ENCODE peak calls at places on chromosomes 6 and 20, in ten cellular contexts. Y is esophagus muscularis mucosa, K is transverse colon, N is A549, A is stomach, V is upper lobe of left lung, W is sigmoid colon, C is GM12878, P is H1, L is ovary. M is an unnamed sample.

GRCh38 chr6:143745160-143746133 is 67.7 kb downstream of the PHACTR2 start:
- DNase-seq in Y (no peak), K (peak), N (peak), A (peak), V (peak), W (no peak), C (no peak), P (no peak), L (peak), M (no peak)

GRCh38 chr6:27130668-27131428 is 116.7 kb upstream of the PRSS16 start:
- DNase-seq in Y (no peak), K (no peak), N (no peak), A (no peak), V (no peak), W (no peak), C (no peak), P (no peak), L (no peak), M (no peak)

GRCh38 chr6:90770778-90771177 is 183.9 kb upstream of the MAP3K7 start:
- DNase-seq in Y (no peak), K (no peak), N (no peak), A (no peak), V (no peak), W (no peak), C (no peak), P (no peak), L (no peak), M (no peak)

GRCh38 chr6:113994934-113995342 is 24.0 kb upstream of the HDAC2 start:
- DNase-seq in Y (no peak), K (peak), N (peak), A (no peak), V (peak), W (no peak), C (no peak), P (no peak), L (no peak), M (no peak)

GRCh38 chr6:151475653-151476523 is 17.9 kb upstream of the CCDC170 start:
- DNase-seq in Y (no peak), K (peak), N (peak), A (peak), V (peak), W (no peak), C (no peak), P (peak), L (no peak), M (peak)

GRCh38 chr6:25107218-25107617 is 171.5 kb upstream of the RIPOR2 start:
- DNase-seq in Y (no peak), K (no peak), N (no peak), A (no peak), V (no peak), W (no peak), C (no peak), P (no peak), L (no peak), M (no peak)

GRCh38 chr20:25242231-25242630 is 5.7 kb upstream of the PYGB start:
- DNase-seq in Y (no peak), K (no peak), N (no peak), A (no peak), V (no peak), W (no peak), C (no peak), P (no peak), L (no peak), M (no peak)

GRCh38 chr20:11502051-11502450 is 415.6 kb upstream of the BTBD3 start:
- DNase-seq in Y (no peak), K (no peak), N (no peak), A (no peak), V (no peak), W (no peak), C (no peak), P (no peak), L (no peak), M (no peak)

GRCh38 chr6:43800746-43801488 is 30.9 kb downstream of the VEGFA start:
- DNase-seq in Y (no peak), K (no peak), N (no peak), A (no peak), V (no peak), W (no peak), C (no peak), P (no peak), L (no peak), M (no peak)

GRCh38 chr6:127920804-127921203 is 19.9 kb upstream of the THEMIS start:
- DNase-seq in Y (no peak), K (no peak), N (no peak), A (no peak), V (no peak), W (no peak), C (no peak), P (no peak), L (no peak), M (no peak)

GRCh38 chr6:69719602-69720193 is 77.1 kb downstream of the LMBRD1 start:
- DNase-seq in Y (no peak), K (no peak), N (peak), A (no peak), V (no peak), W (no peak), C (no peak), P (no peak), L (no peak), M (no peak)

GRCh38 chr20:20215976-20216727 is 151.8 kb upstream of the INSM1 start:
- DNase-seq in Y (no peak), K (no peak), N (no peak), A (no peak), V (no peak), W (no peak), C (no peak), P (no peak), L (no peak), M (no peak)

GRCh38 chr20:49937023-49937929 is 1.1 kb downstream of the RNF114 start:
- DNase-seq in Y (no peak), K (peak), N (no peak), A (no peak), V (no peak), W (peak), C (no peak), P (no peak), L (no peak), M (no peak)

GRCh38 chr6:130937942-130938604 is 110.9 kb downstream of the SMLR1 start:
- DNase-seq in Y (no peak), K (no peak), N (no peak), A (no peak), V (no peak), W (no peak), C (no peak), P (no peak), L (no peak), M (no peak)

GRCh38 chr20:62570403-62570802 is 71.9 kb upstream of the SLCO4A1 start:
- DNase-seq in Y (no peak), K (no peak), N (no peak), A (no peak), V (no peak), W (no peak), C (no peak), P (no peak), L (no peak), M (no peak)

GRCh38 chr6:56843476-56844349 is 111.2 kb upstream of the BEND6 start:
- DNase-seq in Y (no peak), K (peak), N (peak), A (peak), V (peak), W (peak), C (peak), P (peak), L (peak), M (peak)

GRCh38 chr6:20377623-20378265 is 23.9 kb upstream of the E2F3 start:
- DNase-seq in Y (no peak), K (no peak), N (no peak), A (no peak), V (no peak), W (no peak), C (no peak), P (no peak), L (no peak), M (no peak)

GRCh38 chr6:36897629-36898028 is 11.9 kb downstream of the C6orf89 start:
- DNase-seq in Y (no peak), K (no peak), N (no peak), A (no peak), V (no peak), W (no peak), C (no peak), P (no peak), L (no peak), M (no peak)

GRCh38 chr20:59818911-59819310 is 114.5 kb downstream of the SYCP2 start:
- DNase-seq in Y (peak), K (no peak), N (no peak), A (no peak), V (no peak), W (no peak), C (no peak), P (no peak), L (no peak), M (peak)

GRCh38 chr6:45677381-45677992 is 299.8 kb upstream of the SUPT3H start:
- DNase-seq in Y (peak), K (peak), N (no peak), A (peak), V (peak), W (no peak), C (peak), P (no peak), L (no peak), M (peak)

GRCh38 chr20:20413801-20414200 is 45.9 kb downstream of the INSM1 start:
- DNase-seq in Y (no peak), K (no peak), N (no peak), A (no peak), V (no peak), W (no peak), C (no peak), P (no peak), L (no peak), M (no peak)

GRCh38 chr20:49286689-49287551 is 9.1 kb upstream of the ZNFX1 start:
- DNase-seq in Y (no peak), K (peak), N (no peak), A (no peak), V (no peak), W (no peak), C (no peak), P (no peak), L (no peak), M (no peak)

GRCh38 chr20:39795401-39796272 is 833.5 kb downstream of the DHX35 start:
- DNase-seq in Y (no peak), K (no peak), N (no peak), A (no peak), V (no peak), W (no peak), C (no peak), P (no peak), L (no peak), M (no peak)

GRCh38 chr20:2230671-2231488 is 64.9 kb upstream of the TGM3 start:
- DNase-seq in Y (no peak), K (peak), N (no peak), A (no peak), V (no peak), W (no peak), C (no peak), P (no peak), L (no peak), M (no peak)

GRCh38 chr6:157221049-157221816 is 102.1 kb downstream of the TMEM242 start:
- DNase-seq in Y (no peak), K (peak), N (peak), A (peak), V (peak), W (peak), C (peak), P (no peak), L (peak), M (peak)
- TF ChIP-seq POLR2A in Y (no peak), K (no peak), N (peak), A (no peak), V (no peak), W (no peak), C (peak), P (no peak), L (no peak), M (no peak)

GRCh38 chr6:10933126-10933525 is 46.3 kb downstream of the SYCP2L start:
- DNase-seq in Y (no peak), K (no peak), N (no peak), A (no peak), V (no peak), W (no peak), C (no peak), P (no peak), L (no peak), M (no peak)
- TF ChIP-seq CTCF in Y (no peak), K (no peak), N (no peak), A (no peak), V (no peak), W (no peak), C (no peak), P (no peak), L (no peak), M (no peak)

GRCh38 chr20:57711826-57712225 is 2.0 kb upstream of the PMEPA1 start:
- DNase-seq in Y (no peak), K (no peak), N (no peak), A (no peak), V (no peak), W (no peak), C (no peak), P (no peak), L (no peak), M (no peak)
- TF ChIP-seq EP300 in Y (no peak), K (no peak), N (no peak), A (no peak), V (no peak), W (no peak), C (no peak), P (no peak), L (no peak), M (no peak)

DNA sequence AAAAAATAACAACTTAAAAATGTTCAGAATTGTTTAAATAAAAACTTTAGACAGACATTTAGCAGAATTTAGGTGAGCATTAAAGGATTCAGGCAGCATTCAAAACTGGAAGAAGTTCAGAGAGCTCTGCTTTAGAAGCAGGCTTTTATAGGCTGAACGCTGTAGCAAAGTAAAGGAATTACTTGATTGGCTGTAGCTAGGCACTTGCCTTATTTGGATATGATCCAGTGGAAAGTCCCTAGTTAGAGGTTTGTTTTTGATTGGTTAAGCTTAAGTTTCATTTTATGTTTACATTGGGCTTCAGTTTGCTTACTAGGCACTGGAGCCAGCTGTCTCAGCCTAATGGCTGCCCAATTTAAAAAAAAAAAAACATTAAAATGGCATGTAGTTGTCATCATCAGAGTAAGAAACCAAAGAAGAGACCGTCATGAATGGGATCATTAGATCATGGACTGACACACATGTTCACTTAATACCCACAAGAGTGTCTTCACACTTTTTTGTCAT is 65.1 kb downstream of the CBFA2T2 start:
- DNase-seq in Y (no peak), K (no peak), N (peak), A (no peak), V (peak), W (no peak), C (peak), P (no peak), L (no peak), M (no peak)
- TF ChIP-seq POLR2A in Y (no peak), K (peak), N (no peak), A (no peak), V (no peak), W (no peak), C (peak), P (no peak), L (no peak), M (no peak)

DNA sequence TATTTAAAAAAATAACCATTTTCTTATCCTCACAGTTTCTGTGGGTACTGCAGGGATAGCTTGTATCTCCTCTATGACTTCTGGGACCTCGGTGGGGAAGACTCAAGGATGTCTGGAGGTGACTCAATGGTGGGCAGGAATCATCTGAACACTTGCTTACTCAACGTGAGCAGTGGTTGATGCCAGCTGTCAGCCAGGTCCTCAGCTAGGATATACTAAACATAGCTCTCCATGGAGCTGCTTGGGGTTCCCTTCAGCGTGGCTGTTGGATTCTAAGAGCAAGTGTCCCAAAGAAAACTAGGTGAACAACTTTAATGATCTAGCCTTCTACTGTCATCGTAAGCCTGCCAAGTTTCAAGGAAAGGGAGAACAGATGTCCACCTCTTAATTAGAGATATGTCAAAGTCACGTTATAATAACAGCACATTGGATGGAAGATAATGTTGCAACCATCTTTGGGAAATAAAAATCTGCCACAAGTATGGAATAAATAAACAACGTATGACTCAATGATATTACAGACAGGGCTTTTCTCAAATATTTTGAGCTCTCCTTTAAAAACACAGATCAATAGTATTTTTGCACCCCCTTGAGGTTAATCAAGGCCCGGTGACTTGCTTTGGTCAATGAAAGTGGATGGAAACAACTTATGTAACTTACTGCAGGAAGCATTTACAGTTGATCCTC is 6.8 kb upstream of the HEBP2 start:
- DNase-seq in Y (peak), K (no peak), N (no peak), A (no peak), V (no peak), W (no peak), C (no peak), P (no peak), L (no peak), M (no peak)
- TF ChIP-seq CTCF in Y (no peak), K (no peak), N (no peak), A (no peak), V (no peak), W (no peak), C (no peak), P (no peak), L (no peak), M (no peak)

GRCh38 chr6:71289039-71289801 is 609 bp downstream of the OGFRL1 start:
- DNase-seq in Y (no peak), K (peak), N (no peak), A (no peak), V (peak), W (peak), C (no peak), P (no peak), L (peak), M (peak)

GRCh38 chr6:71289802-71290175 is 1.2 kb downstream of the OGFRL1 start:
- DNase-seq in Y (no peak), K (no peak), N (no peak), A (no peak), V (no peak), W (no peak), C (no peak), P (no peak), L (no peak), M (no peak)

GRCh38 chr6:71294121-71294523 is 5.5 kb downstream of the OGFRL1 start:
- DNase-seq in Y (no peak), K (no peak), N (no peak), A (no peak), V (peak), W (no peak), C (no peak), P (no peak), L (no peak), M (no peak)

GRCh38 chr6:71290611-71291010 is 2.0 kb downstream of the OGFRL1 start:
- DNase-seq in Y (no peak), K (no peak), N (no peak), A (no peak), V (no peak), W (no peak), C (no peak), P (no peak), L (no peak), M (no peak)

DNA sequence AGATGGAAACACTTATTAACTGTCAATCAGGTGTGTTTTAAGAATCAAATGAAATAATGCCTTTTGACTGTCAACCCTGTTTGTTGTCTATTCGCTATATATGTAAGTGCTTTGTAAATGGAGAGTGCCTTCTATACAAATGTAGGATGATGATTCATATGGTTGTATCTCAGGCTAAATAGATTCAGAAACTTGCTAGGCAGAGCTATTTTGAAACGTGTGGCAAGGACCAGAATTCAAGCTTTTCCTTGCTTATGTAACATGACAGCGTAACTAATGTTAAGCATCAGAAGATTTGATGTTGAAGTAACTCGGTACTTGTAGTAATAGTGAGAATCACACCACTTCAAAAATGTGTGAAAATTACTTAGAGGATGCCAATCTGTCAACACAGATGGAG is 3.4 kb downstream of the OGFRL1 start:
- DNase-seq in Y (no peak), K (no peak), N (no peak), A (no peak), V (no peak), W (no peak), C (no peak), P (no peak), L (no peak), M (no peak)
- TF ChIP-seq EP300 in Y (no peak), K (no peak), N (no peak), A (no peak), V (no peak), W (no peak), C (no peak), P (no peak), L (no peak), M (no peak)

DNA sequence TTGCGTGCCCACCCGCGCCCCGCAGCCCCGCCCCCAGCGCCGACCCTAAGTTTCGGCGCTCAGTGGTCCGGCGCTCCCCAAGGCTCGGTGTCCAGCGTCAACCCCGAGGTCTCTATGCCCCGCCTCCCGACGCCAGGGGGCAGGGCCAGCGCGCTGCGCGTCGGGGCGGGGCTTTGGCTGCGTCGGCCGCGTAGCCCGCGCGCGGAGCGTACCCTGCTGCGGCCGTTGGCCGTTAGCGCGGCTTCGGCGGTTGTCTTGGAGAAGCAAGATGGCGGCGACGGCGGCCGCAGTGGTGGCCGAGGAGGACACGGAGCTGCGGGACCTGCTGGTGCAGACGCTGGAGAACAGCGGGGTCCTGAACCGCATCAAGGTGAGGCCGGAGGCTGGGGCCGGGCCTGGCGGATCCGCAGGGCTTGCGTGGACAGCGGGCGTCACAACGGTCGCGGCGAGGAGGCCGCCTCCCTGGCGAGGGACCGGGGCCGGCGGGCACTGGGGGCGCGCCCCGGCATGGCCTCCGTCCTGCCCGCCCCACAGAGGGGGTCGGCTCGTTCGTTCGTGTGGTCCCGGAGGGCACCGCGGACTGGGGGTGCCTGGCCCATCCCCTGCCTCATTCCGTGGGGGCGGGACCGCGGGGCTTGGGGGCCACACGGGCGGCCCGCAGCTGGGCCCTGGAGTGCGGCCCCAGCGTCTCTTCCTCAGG is at the start of gene CEP43:
- DNase-seq in Y (peak), K (peak), N (peak), A (peak), V (peak), W (peak), C (peak), P (peak), L (peak), M (peak)
- TF ChIP-seq POLR2A in Y (no peak), K (peak), N (peak), A (no peak), V (no peak), W (no peak), C (peak), P (peak), L (no peak), M (no peak)

GRCh38 chr6:79431469-79431868 is 105.8 kb downstream of the LCA5 start:
- DNase-seq in Y (no peak), K (no peak), N (peak), A (no peak), V (no peak), W (no peak), C (no peak), P (no peak), L (no peak), M (no peak)
- TF ChIP-seq CTCF in Y (no peak), K (no peak), N (no peak), A (peak), V (no peak), W (no peak), C (peak), P (peak), L (no peak), M (no peak)

DNA sequence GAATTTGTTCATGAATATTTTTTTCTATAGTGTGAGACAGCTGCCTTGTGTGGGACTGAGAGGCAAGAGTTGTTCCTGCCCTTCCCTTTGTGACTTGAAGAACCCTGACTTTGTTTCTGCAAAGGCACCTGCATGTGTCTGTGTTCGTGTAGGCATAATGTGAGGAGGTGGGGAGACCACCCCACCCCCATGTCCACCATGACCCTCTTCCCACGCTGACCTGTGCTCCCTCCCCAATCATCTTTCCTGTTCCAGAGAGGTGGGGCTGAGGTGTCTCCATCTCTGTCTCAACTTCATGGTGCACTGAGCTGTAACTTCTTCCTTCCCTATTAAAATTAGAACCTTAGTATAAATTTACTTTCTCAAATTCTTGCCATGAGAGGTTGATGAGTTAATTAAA is 3.1 kb downstream of the HLA-A start:
- DNase-seq in Y (no peak), K (no peak), N (no peak), A (no peak), V (no peak), W (no peak), C (no peak), P (no peak), L (no peak), M (no peak)
- TF ChIP-seq EP300 in Y (no peak), K (no peak), N (no peak), A (no peak), V (no peak), W (no peak), C (no peak), P (no peak), L (no peak), M (no peak)

M was measured in tibial nerve.